ENCODE peak calls at places on chromosomes 11 and 22, in six cellular contexts. U is heart right ventricle; E is HAP-1; J is tibial artery; A is naive thymus-derived CD8-positive, alpha-beta T cell; C is tibial nerve. W is an unnamed sample.
A peak's percentile ranks its signal among the peaks of the same experiment; 100 is the strongest.

GRCh38 chr11:27183672-27184457 is 143.2 kb downstream of the BBOX1 start:
- DNase-seq in E (peak; percentile 75), C (peak; percentile 28), U (no peak), J (peak; percentile 51), A (peak; percentile 46), W (peak; percentile 4)

GRCh38 chr11:3230636-3231549 is 1.3 kb downstream of the MRGPRE start:
- DNase-seq in C (no peak), A (no peak), J (no peak), U (no peak), E (no peak), W (no peak)

GRCh38 chr11:128862913-128863660 is 4.0 kb downstream of the KCNJ1 start:
- DNase-seq in A (no peak), E (no peak), U (no peak), J (no peak), C (no peak), W (no peak)

GRCh38 chr22:37599161-37599560 is 9.5 kb upstream of the GGA1 start:
- DNase-seq in U (no peak), E (peak; percentile 38), C (no peak), A (no peak), J (peak; percentile 58), W (no peak)

GRCh38 chr11:105244157-105244820 is 104.7 kb upstream of the CARD18 start:
- DNase-seq in A (no peak), J (peak; percentile 39), E (no peak), U (no peak), C (no peak), W (no peak)

GRCh38 chr22:35418088-35418487 is 18.1 kb downstream of the MCM5 start:
- DNase-seq in A (no peak), J (no peak), C (no peak), E (no peak), U (no peak), W (no peak)

GRCh38 chr22:29344137-29344536 is 28.6 kb upstream of the RASL10A start:
- DNase-seq in A (no peak), C (no peak), E (no peak), U (peak; percentile 68), J (no peak), W (no peak)

GRCh38 chr11:18792066-18792591 is 531 bp upstream of the PTPN5 start:
- DNase-seq in A (no peak), C (no peak), J (no peak), E (no peak), U (no peak), W (no peak)

GRCh38 chr11:8828580-8829358 is 82.2 kb upstream of the AKIP1 start:
- DNase-seq in A (no peak), J (no peak), C (no peak), E (no peak), U (no peak), W (no peak)

GRCh38 chr11:58286249-58286648 is 18.2 kb upstream of the OR10W1 start:
- DNase-seq in U (no peak), A (peak; percentile 3), E (peak; percentile 10), J (no peak), C (no peak), W (no peak)

GRCh38 chr11:48083427-48083826 is 103.1 kb downstream of the PTPRJ start:
- DNase-seq in A (no peak), E (no peak), J (no peak), C (no peak), U (no peak), W (no peak)

GRCh38 chr22:47232197-47232596 is 469.7 kb downstream of the TBC1D22A start:
- DNase-seq in U (no peak), C (no peak), E (no peak), J (no peak), A (no peak), W (no peak)

GRCh38 chr22:50548046-50548912 is 2.6 kb downstream of the KLHDC7B start:
- DNase-seq in A (peak; percentile 70), U (peak; percentile 29), C (no peak), E (no peak), J (no peak), W (peak; percentile 54)

GRCh38 chr22:47396515-47396914 is 634.1 kb downstream of the TBC1D22A start:
- DNase-seq in E (no peak), J (no peak), U (no peak), A (no peak), C (no peak), W (no peak)

GRCh38 chr11:131522851-131523250 is 152.4 kb downstream of the NTM start:
- DNase-seq in C (no peak), A (no peak), U (no peak), J (no peak), E (no peak), W (no peak)

GRCh38 chr11:2690596-2691354 is 9.0 kb downstream of the KCNQ1OT1 start:
- DNase-seq in J (peak; percentile 14), E (no peak), A (no peak), C (no peak), U (no peak), W (no peak)

GRCh38 chr22:46122980-46123693 is 27.2 kb upstream of the PPARA start:
- DNase-seq in E (no peak), U (no peak), C (no peak), J (no peak), A (no peak), W (no peak)